ENCODE peak calls at places on chromosomes 7 and 10, in nine cellular contexts. R is effector memory CD8-positive, alpha-beta T cell; S is left lung; L is right cardiac atrium; C is stimulated activated naive CD8-positive, alpha-beta T cell treated with anti-CD3 and anti-CD28 coated beads, Interleukin-15, amount 100 ng/mL, for 72 hours; V is CD4-positive, alpha-beta T cell; G is SK-N-SH treated with all-trans-retinoic acid at 6 μM for 48 hours; B is Panc1; A is heart right ventricle. N is an unnamed sample.

GRCh38 chr10:70849582-70850016 is 33.9 kb downstream of the SGPL1 start:
- ATAC-seq in G (peak), B (peak), C (no peak), L (no peak), A (no peak), R (no peak), S (no peak), V (no peak), N (no peak)

GRCh38 chr7:50497968-50498367 is 47.8 kb upstream of the FIGNL1 start:
- ATAC-seq in C (no peak), R (no peak), S (no peak), A (no peak), B (no peak), V (no peak), L (no peak), G (no peak), N (no peak)

GRCh38 chr7:116582806-116583444 is 58.1 kb downstream of the CAV1 start:
- ATAC-seq in G (peak), L (peak), S (peak), C (no peak), V (no peak), A (peak), B (peak), R (peak), N (peak)

GRCh38 chr10:33248638-33249037 is 85.8 kb downstream of the NRP1 start:
- ATAC-seq in S (peak), V (peak), G (peak), R (peak), A (peak), B (peak), L (no peak), C (peak), N (peak)

GRCh38 chr10:44008270-44008916 is 359.7 kb upstream of the ZNF32 start:
- ATAC-seq in A (peak), V (no peak), G (no peak), L (no peak), S (no peak), R (no peak), B (no peak), C (no peak), N (no peak)

GRCh38 chr7:112086496-112087254 is 119.5 kb downstream of the DOCK4 start:
- ATAC-seq in R (no peak), C (no peak), S (no peak), A (no peak), G (no peak), B (no peak), V (no peak), L (no peak), N (no peak)

GRCh38 chr7:47738563-47739166 is 156.8 kb upstream of the TNS3 start:
- ATAC-seq in R (no peak), V (no peak), C (peak), B (no peak), L (no peak), A (no peak), G (no peak), S (no peak), N (no peak)

GRCh38 chr7:107972075-107972482 is 30.9 kb downstream of the LAMB1 start:
- ATAC-seq in L (peak), C (no peak), V (no peak), B (no peak), R (no peak), G (peak), A (peak), S (peak), N (no peak)

GRCh38 chr10:79358811-79359210 is 11.5 kb downstream of the PPIF start:
- ATAC-seq in B (no peak), S (peak), A (no peak), R (no peak), L (peak), V (no peak), G (no peak), C (no peak), N (no peak)

GRCh38 chr7:42935861-42936260 is 3.7 kb downstream of the MRPL32 start:
- ATAC-seq in A (no peak), R (no peak), L (no peak), G (no peak), B (no peak), S (no peak), V (no peak), C (no peak), N (no peak)

GRCh38 chr7:141114141-141114664 is 40.3 kb downstream of the TMEM178B start:
- ATAC-seq in C (no peak), B (no peak), V (no peak), R (no peak), A (no peak), G (no peak), S (no peak), L (no peak), N (no peak)

GRCh38 chr10:131065673-131066331 is 245.7 kb downstream of the TCERG1L start:
- ATAC-seq in S (peak), A (peak), R (no peak), B (no peak), L (no peak), G (no peak), V (no peak), C (no peak), N (no peak)

GRCh38 chr7:79282051-79282694 is 171.3 kb downstream of the MAGI2 start:
- ATAC-seq in L (peak), V (no peak), R (no peak), G (peak), S (peak), A (peak), C (no peak), B (peak), N (no peak)

GRCh38 chr10:49367600-49367999 is 28.3 kb downstream of the DRGX start:
- ATAC-seq in L (no peak), G (no peak), R (no peak), B (no peak), A (no peak), S (no peak), C (no peak), V (no peak), N (no peak)

GRCh38 chr10:11473128-11473760 is 138.2 kb downstream of the USP6NL start:
- ATAC-seq in L (peak), V (no peak), G (no peak), R (no peak), S (peak), C (no peak), A (peak), B (no peak), N (no peak)

GRCh38 chr7:127766831-127767489 is 115.0 kb downstream of the SND1 start:
- ATAC-seq in G (no peak), C (no peak), B (no peak), A (no peak), R (peak), L (no peak), S (no peak), V (no peak), N (no peak)

GRCh38 chr7:69947998-69948397 is 349.7 kb downstream of the AUTS2 start:
- ATAC-seq in G (no peak), V (no peak), B (no peak), C (no peak), R (no peak), A (no peak), S (peak), L (no peak), N (no peak)

GRCh38 chr7:104962781-104963180 is 51.2 kb upstream of the KMT2E start:
- ATAC-seq in R (no peak), B (no peak), G (no peak), A (no peak), C (peak), S (no peak), L (no peak), V (no peak), N (peak)

GRCh38 chr10:24731942-24732341 is 8.3 kb upstream of the ARHGAP21 start:
- ATAC-seq in L (no peak), R (no peak), V (no peak), A (no peak), C (no peak), G (no peak), S (no peak), B (no peak), N (no peak)

GRCh38 chr10:96690755-96691730 is 29.3 kb downstream of the PIK3AP1 start:
- ATAC-seq in C (peak), G (no peak), V (no peak), S (no peak), R (peak), L (no peak), B (no peak), A (no peak), N (no peak)

GRCh38 chr10:6008497-6009142 is 31.3 kb upstream of the IL15RA start:
- ATAC-seq in A (peak), L (peak), B (no peak), G (no peak), C (no peak), S (no peak), R (no peak), V (no peak), N (no peak)

GRCh38 chr7:70744414-70744942 is 387.5 kb upstream of the GALNT17 start:
- ATAC-seq in A (no peak), B (no peak), L (no peak), R (peak), S (no peak), C (no peak), V (no peak), G (no peak), N (no peak)

GRCh38 chr10:49519717-49520116 is 19.2 kb downstream of the ERCC6 start:
- ATAC-seq in L (peak), V (no peak), B (peak), R (no peak), A (peak), G (no peak), S (no peak), C (no peak), N (no peak)